ENCODE peak calls at places on chromosomes 16 and 17, in six cellular contexts. W is activated CD8-positive, alpha-beta memory T cell treated with anti-CD3 and anti-CD28 coated beads for 1 hour; G is heart left ventricle; A is brain microvascular endothelial cell; R is SHP77; K is body of pancreas. O is an unnamed sample.

GRCh38 chr17:17379197-17379991 is 76.2 kb downstream of the NT5M start:
- DNase-seq in G (no peak), K (peak), R (no peak), A (no peak), W (no peak), O (no peak)

GRCh38 chr16:51050379-51050710 is 100.7 kb downstream of the SALL1 start:
- DNase-seq in G (no peak), K (no peak), A (no peak), R (no peak), W (no peak), O (no peak)

GRCh38 chr17:10633738-10634379 is 23.2 kb downstream of the MYH3 start:
- DNase-seq in G (no peak), W (no peak), R (no peak), K (no peak), A (no peak), O (no peak)

GRCh38 chr17:57876866-57877237 is 27.0 kb upstream of the MRPS23 start:
- DNase-seq in R (no peak), W (no peak), G (no peak), K (no peak), A (no peak), O (no peak)

GRCh38 chr17:75654176-75654575 is 12.8 kb downstream of the RECQL5 start:
- DNase-seq in W (no peak), R (no peak), K (no peak), A (no peak), G (no peak), O (no peak)

GRCh38 chr17:80138856-80139426 is 8.0 kb downstream of the EIF4A3 start:
- DNase-seq in A (no peak), G (no peak), W (no peak), R (no peak), K (no peak), O (peak)

GRCh38 chr16:72426416-72426815 is 254.5 kb upstream of the PMFBP1 start:
- DNase-seq in W (no peak), G (no peak), A (no peak), K (no peak), R (no peak), O (no peak)

GRCh38 chr16:72847187-72848044 is 200.5 kb downstream of the ZFHX3 start:
- DNase-seq in A (peak), R (peak), W (no peak), K (no peak), G (peak), O (no peak)

GRCh38 chr17:9845306-9845705 is 19.6 kb downstream of the GLP2R start:
- DNase-seq in G (no peak), A (no peak), R (no peak), K (no peak), W (no peak), O (no peak)

GRCh38 chr17:4204676-4205075 is 59.1 kb downstream of the ANKFY1 start:
- DNase-seq in K (peak), R (no peak), G (peak), A (peak), W (no peak), O (peak)

GRCh38 chr16:88991813-88992350 is 14.9 kb upstream of the CBFA2T3 start:
- DNase-seq in R (no peak), W (no peak), G (no peak), A (no peak), K (no peak), O (no peak)

GRCh38 chr16:76396977-76397376 is 119.8 kb downstream of the CNTNAP4 start:
- DNase-seq in K (no peak), W (no peak), A (no peak), G (no peak), R (no peak), O (no peak)

GRCh38 chr16:31071861-31072260 is 2.2 kb downstream of the ZNF668 start:
- DNase-seq in R (peak), W (no peak), K (no peak), A (peak), G (no peak), O (no peak)

GRCh38 chr16:29729116-29729521 is 16.7 kb downstream of the C16orf54 start:
- DNase-seq in K (no peak), A (peak), G (no peak), W (no peak), R (peak), O (no peak)

GRCh38 chr16:23823475-23824407 is 12.0 kb upstream of the PRKCB start:
- DNase-seq in W (no peak), A (no peak), R (no peak), G (no peak), K (no peak), O (no peak)

GRCh38 chr16:19123535-19124178 is 9.9 kb downstream of the ITPRIPL2 start:
- DNase-seq in G (no peak), W (no peak), A (no peak), K (peak), R (no peak), O (peak)

O was measured in transverse colon.